ENCODE peak calls at places on chromosome 22, in six cellular contexts. K is H1, Q is neuronal stem cell, W is H9, G is mesendoderm, P is mesenchymal stem cell. D is an unnamed sample.

GRCh38 chr22:29254283-29254653 is 13.5 kb downstream of the RHBDD3 start:
- DNase-seq in K (no peak), Q (no peak), W (no peak), G (no peak), P (no peak), D (no peak)

GRCh38 chr22:42073568-42074152 is 388 bp upstream of the PHETA2 start:
- DNase-seq in K (no peak), Q (no peak), W (no peak), G (no peak), P (no peak), D (no peak)

GRCh38 chr22:37674951-37675929 is at the start of gene LGALS1:
- DNase-seq in K (no peak), Q (no peak), W (peak; percentile 86), G (peak; percentile 64), P (peak; percentile 98), D (peak; percentile 97)

GRCh38 chr22:43304831-43305230 is 38.3 kb downstream of the SCUBE1 start:
- DNase-seq in K (no peak), Q (no peak), W (no peak), G (no peak), P (no peak), D (no peak)

GRCh38 chr22:23608583-23608982 is 23.5 kb downstream of the DRICH1 start:
- DNase-seq in K (no peak), Q (peak; percentile 72), W (peak; percentile 67), G (peak; percentile 63), P (peak; percentile 26), D (peak; percentile 39)

GRCh38 chr22:28906312-28906711 is 22.9 kb downstream of the ZNRF3 start:
- DNase-seq in K (no peak), Q (no peak), W (no peak), G (no peak), P (no peak), D (no peak)

GRCh38 chr22:29369460-29369859 is 18.9 kb downstream of the AP1B1 start:
- DNase-seq in K (peak; percentile 33), Q (peak; percentile 46), W (peak; percentile 72), G (peak; percentile 89), P (peak; percentile 92), D (peak; percentile 76)

GRCh38 chr22:27299181-27300085 is 502.1 kb downstream of the MN1 start:
- DNase-seq in K (no peak), Q (no peak), W (no peak), G (peak; percentile 12), P (no peak), D (no peak)

GRCh38 chr22:20083157-20083890 is 3.3 kb downstream of the DGCR8 start:
- DNase-seq in K (no peak), Q (no peak), W (no peak), G (peak; percentile 41), P (no peak), D (no peak)

GRCh38 chr22:47102648-47103047 is 340.2 kb downstream of the TBC1D22A start:
- DNase-seq in K (peak; percentile 34), Q (no peak), W (peak; percentile 74), G (peak; percentile 96), P (peak; percentile 36), D (peak; percentile 12)

GRCh38 chr22:24400726-24401596 is 26.4 kb upstream of the ADORA2A start:
- DNase-seq in K (no peak), Q (no peak), W (no peak), G (no peak), P (peak; percentile 90), D (peak; percentile 45)

GRCh38 chr22:19958083-19959042 is 16.7 kb upstream of the TXNRD2 start:
- DNase-seq in K (no peak), Q (no peak), W (no peak), G (peak; percentile 23), P (peak; percentile 84), D (peak; percentile 73)

GRCh38 chr22:27809700-27810365 is 8.3 kb upstream of the MN1 start:
- DNase-seq in K (no peak), Q (no peak), W (no peak), G (no peak), P (no peak), D (no peak)

GRCh38 chr22:31282748-31283468 is 9.4 kb downstream of the PIK3IP1 start:
- DNase-seq in K (no peak), Q (no peak), W (no peak), G (no peak), P (no peak), D (no peak)

GRCh38 chr22:29011200-29011867 is 50.3 kb downstream of the C22orf31 start:
- DNase-seq in K (no peak), Q (peak; percentile 36), W (no peak), G (no peak), P (no peak), D (no peak)

GRCh38 chr22:28333106-28333505 is 346.5 kb downstream of the TTC28 start:
- DNase-seq in K (no peak), Q (no peak), W (no peak), G (no peak), P (no peak), D (no peak)

GRCh38 chr22:47625013-47625385 is 862.5 kb downstream of the TBC1D22A start:
- DNase-seq in K (no peak), Q (no peak), W (peak; percentile 14), G (no peak), P (no peak), D (no peak)

GRCh38 chr22:37920131-37920530 is 14.0 kb downstream of the MICALL1 start:
- DNase-seq in K (no peak), Q (no peak), W (no peak), G (no peak), P (no peak), D (no peak)

GRCh38 chr22:30304495-30305244 is 15.4 kb upstream of the CASTOR1 start:
- DNase-seq in K (no peak), Q (no peak), W (no peak), G (no peak), P (no peak), D (no peak)

GRCh38 chr22:47631571-47632102 is 869.2 kb downstream of the TBC1D22A start:
- DNase-seq in K (no peak), Q (no peak), W (no peak), G (no peak), P (no peak), D (no peak)

GRCh38 chr22:33332538-33332937 is 274.4 kb upstream of the SYN3 start:
- DNase-seq in K (no peak), Q (no peak), W (no peak), G (no peak), P (no peak), D (no peak)

GRCh38 chr22:47073101-47073500 is 310.7 kb downstream of the TBC1D22A start:
- DNase-seq in K (no peak), Q (no peak), W (no peak), G (no peak), P (no peak), D (no peak)

GRCh38 chr22:43066844-43067385 is 22.3 kb downstream of the TTLL1 start:
- DNase-seq in K (no peak), Q (no peak), W (no peak), G (no peak), P (peak; percentile 77), D (peak; percentile 58)

GRCh38 chr22:21051836-21052400 is 6.2 kb downstream of the LRRC74B start:
- DNase-seq in K (no peak), Q (no peak), W (no peak), G (no peak), P (no peak), D (peak; percentile 21)

GRCh38 chr22:25564979-25565677 is 653 bp downstream of the GRK3 start:
- DNase-seq in K (peak; percentile 36), Q (no peak), W (peak; percentile 81), G (peak; percentile 84), P (peak; percentile 11), D (no peak)

GRCh38 chr22:27422442-27422841 is 379.1 kb downstream of the MN1 start:
- DNase-seq in K (no peak), Q (no peak), W (no peak), G (no peak), P (no peak), D (no peak)

GRCh38 chr22:24926849-24927579 is 19.5 kb downstream of the LHFPL7 start:
- DNase-seq in K (no peak), Q (no peak), W (no peak), G (no peak), P (peak; percentile 9), D (no peak)

GRCh38 chr22:25749420-25750169 is 7.6 kb downstream of the MYO18B start:
- DNase-seq in K (no peak), Q (no peak), W (no peak), G (no peak), P (no peak), D (no peak)

GRCh38 chr22:24392218-24392931 is 35.0 kb upstream of the ADORA2A start:
- DNase-seq in K (no peak), Q (no peak), W (no peak), G (no peak), P (peak; percentile 38), D (no peak)

GRCh38 chr22:19453718-19454117 is 6.2 kb upstream of the C22orf39 start:
- DNase-seq in K (no peak), Q (no peak), W (no peak), G (no peak), P (no peak), D (no peak)

GRCh38 chr22:26406118-26406517 is 22.9 kb upstream of the ASPHD2 start:
- DNase-seq in K (no peak), Q (no peak), W (no peak), G (peak; percentile 36), P (no peak), D (peak; percentile 66)

GRCh38 chr22:37953062-37953436 is 352 bp downstream of the C22orf23 start:
- DNase-seq in K (no peak), Q (no peak), W (no peak), G (no peak), P (no peak), D (no peak)

GRCh38 chr22:19643448-19644313 is 70.6 kb upstream of the SEPTIN5 start:
- DNase-seq in K (no peak), Q (no peak), W (peak; percentile 14), G (no peak), P (no peak), D (no peak)

GRCh38 chr22:46064966-46065666 is 85.2 kb upstream of the PPARA start:
- DNase-seq in K (no peak), Q (no peak), W (no peak), G (no peak), P (no peak), D (no peak)
- H3K4ac ChIP-seq in K (no peak overlapping the region), Q (no peak overlapping the region), W (no peak overlapping the region), G (no peak overlapping the region), P (no peak overlapping the region), D (no peak overlapping the region)

GRCh38 chr22:18079706-18080230 is 2.0 kb downstream of the PEX26 start:
- DNase-seq in K (no peak), Q (no peak), W (no peak), G (no peak), P (no peak), D (no peak)
- H2BK15ac ChIP-seq in K (no peak overlapping the region), Q (no peak overlapping the region), W (no peak overlapping the region), G (no peak overlapping the region), P (no peak overlapping the region), D (no peak overlapping the region)

GRCh38 chr22:36384766-36385400 is 2.9 kb downstream of the MYH9 start:
- DNase-seq in K (no peak), Q (no peak), W (no peak), G (peak; percentile 73), P (peak; percentile 74), D (no peak)
- H3K4ac ChIP-seq in K (no peak overlapping the region), Q (no peak overlapping the region), W (no peak overlapping the region), G (no peak overlapping the region), P (no peak overlapping the region), D (peak overlapping the region; percentile 98)

DNA sequence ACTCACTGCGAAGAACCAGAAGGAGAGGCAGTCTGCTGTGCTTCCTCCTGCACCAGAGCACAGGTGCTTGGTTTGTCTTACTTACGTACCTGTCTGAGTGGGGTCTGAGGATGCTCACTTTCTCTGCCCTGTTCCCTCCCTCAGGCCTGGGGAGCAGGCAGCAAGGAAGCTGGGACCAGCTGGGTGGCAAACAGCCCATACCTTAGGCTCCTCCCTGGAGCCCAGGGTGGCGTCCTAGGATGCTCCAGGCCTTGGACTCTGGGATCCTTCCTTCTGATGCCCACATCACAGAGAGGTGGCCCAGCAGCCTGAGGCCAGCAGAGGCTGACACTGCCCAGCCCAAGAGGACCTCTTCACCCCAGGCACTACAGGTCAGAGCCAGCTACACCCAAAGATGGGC is 593.2 kb downstream of the BRD1 start:
- DNase-seq in K (no peak), Q (no peak), W (no peak), G (no peak), P (no peak), D (no peak)
- H2BK15ac ChIP-seq in K (no peak overlapping the region), Q (no peak overlapping the region), W (no peak overlapping the region), G (no peak overlapping the region), P (no peak overlapping the region), D (no peak overlapping the region)